ENCODE peak calls at places on chromosomes 2 and 18, in seven cellular contexts. C is heart left ventricle; L is A549; H is stomach; E is naive thymus-derived CD4-positive, alpha-beta T cell; P is Panc1; Z is tibial artery. X is an unnamed sample.

GRCh38 chr2:241658296-241658695 is 20.8 kb downstream of the ATG4B start:
- DNase-seq in L (no peak), H (no peak), E (no peak), Z (no peak), P (no peak), C (no peak), X (no peak)

GRCh38 chr2:189421644-189422043 is 19.6 kb upstream of the WDR75 start:
- DNase-seq in Z (no peak), L (peak; percentile 33), P (no peak), H (no peak), C (no peak), E (no peak), X (peak; percentile 8)

GRCh38 chr2:45028276-45028675 is 19.0 kb upstream of the SIX2 start:
- DNase-seq in Z (no peak), P (no peak), E (no peak), L (peak; percentile 32), H (no peak), C (no peak), X (no peak)

GRCh38 chr2:191974676-191975075 is 127.8 kb upstream of the CAVIN2 start:
- DNase-seq in C (no peak), Z (no peak), H (no peak), L (no peak), P (no peak), E (no peak), X (no peak)

GRCh38 chr2:200735061-200735460 is 76.6 kb upstream of the BZW1 start:
- DNase-seq in Z (no peak), E (no peak), H (no peak), L (no peak), C (no peak), P (no peak), X (no peak)

GRCh38 chr2:10770956-10771750 is 41.4 kb downstream of the PDIA6 start:
- DNase-seq in E (no peak), L (no peak), P (no peak), C (no peak), Z (no peak), H (no peak), X (no peak)

GRCh38 chr2:159454185-159454584 is 162.2 kb downstream of the BAZ2B start:
- DNase-seq in Z (no peak), L (peak; percentile 39), P (peak; percentile 30), E (no peak), H (no peak), C (no peak), X (no peak)

GRCh38 chr2:106159867-106160785 is 34.0 kb downstream of the UXS1 start:
- DNase-seq in Z (no peak), E (peak; percentile 46), P (no peak), L (no peak), H (no peak), C (no peak), X (no peak)

GRCh38 chr2:191318037-191318728 is 73.0 kb downstream of the MYO1B start:
- DNase-seq in C (peak; percentile 47), L (no peak), H (no peak), P (no peak), Z (no peak), E (no peak), X (peak; percentile 32)

GRCh38 chr2:202723746-202724145 is 89.0 kb downstream of the FAM117B start:
- DNase-seq in Z (no peak), P (no peak), E (no peak), H (no peak), C (no peak), L (no peak), X (no peak)

GRCh38 chr2:218963597-218963996 is 4.1 kb downstream of the CDK5R2 start:
- DNase-seq in P (no peak), H (no peak), L (no peak), E (no peak), C (no peak), Z (no peak), X (no peak)

GRCh38 chr18:75230210-75231052 is 19.8 kb downstream of the TSHZ1 start:
- DNase-seq in C (no peak), P (no peak), E (no peak), Z (no peak), H (no peak), L (no peak), X (no peak)

GRCh38 chr2:67221266-67221665 is 175.9 kb upstream of the ETAA1 start:
- DNase-seq in E (no peak), L (no peak), Z (no peak), H (no peak), C (no peak), P (no peak), X (no peak)

GRCh38 chr2:147352775-147353381 is 492.0 kb upstream of the ACVR2A start:
- DNase-seq in P (no peak), Z (no peak), H (no peak), L (no peak), E (no peak), C (no peak), X (no peak)

GRCh38 chr2:145984541-145984940 is 1464.6 kb upstream of the ZEB2 start:
- DNase-seq in Z (no peak), P (no peak), L (peak; percentile 52), C (no peak), H (no peak), E (no peak), X (no peak)

GRCh38 chr18:75624836-75625235 is 197.3 kb upstream of the SMIM21 start:
- DNase-seq in C (no peak), E (no peak), Z (no peak), P (no peak), L (no peak), H (no peak), X (no peak)

GRCh38 chr2:156338578-156338977 is 6.1 kb upstream of the NR4A2 start:
- DNase-seq in L (peak; percentile 51), Z (no peak), P (no peak), H (no peak), C (no peak), E (no peak), X (no peak)

GRCh38 chr2:47655563-47655880 is 127.4 kb upstream of the MSH6 start:
- DNase-seq in C (no peak), P (no peak), L (no peak), Z (no peak), H (no peak), E (no peak), X (no peak)

DNA sequence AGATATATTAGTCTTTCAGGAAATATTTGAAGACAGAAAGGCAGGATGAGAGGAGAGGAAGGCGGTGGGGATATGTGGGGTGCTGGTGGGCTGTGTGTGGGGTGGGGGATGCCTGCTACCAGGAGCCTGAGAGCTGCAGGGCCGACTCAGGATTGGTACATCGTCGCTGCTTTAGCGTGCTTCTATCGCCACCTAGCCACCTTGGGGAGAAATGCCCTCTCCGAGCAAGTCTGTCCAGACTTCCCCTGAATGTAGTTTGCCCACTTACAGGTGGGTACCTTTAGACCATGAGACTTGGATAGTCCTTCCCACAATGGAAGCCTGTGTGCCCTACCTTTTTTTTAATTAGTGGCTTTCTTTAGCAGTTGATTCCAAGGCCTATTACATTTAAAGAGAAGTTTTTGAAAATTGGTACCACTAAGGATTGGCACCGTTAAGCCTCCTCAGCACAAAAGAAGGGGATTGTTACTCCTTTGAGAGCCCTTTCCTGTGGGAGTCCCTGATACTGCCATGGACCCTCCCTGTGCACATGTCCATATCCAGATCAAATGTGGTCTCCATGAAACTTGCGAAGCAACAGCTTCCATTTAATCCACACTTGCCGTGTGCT is 114.1 kb upstream of the NDUFV2 start:
- DNase-seq in L (peak; percentile 65), H (peak; percentile 59), E (peak; percentile 29), P (peak; percentile 35), Z (peak; percentile 38), C (peak; percentile 43), X (peak; percentile 53)
- H3K4me1 ChIP-seq in L (peaks cover 13% of the 10 kb centered on the region), H (peaks cover 4% of the 10 kb centered on the region), E (no peaks in the 10 kb centered on the region), P (no peaks in the 10 kb centered on the region), Z (no peaks in the 10 kb centered on the region), C (no peaks in the 10 kb centered on the region), X (no peaks in the 10 kb centered on the region)

DNA sequence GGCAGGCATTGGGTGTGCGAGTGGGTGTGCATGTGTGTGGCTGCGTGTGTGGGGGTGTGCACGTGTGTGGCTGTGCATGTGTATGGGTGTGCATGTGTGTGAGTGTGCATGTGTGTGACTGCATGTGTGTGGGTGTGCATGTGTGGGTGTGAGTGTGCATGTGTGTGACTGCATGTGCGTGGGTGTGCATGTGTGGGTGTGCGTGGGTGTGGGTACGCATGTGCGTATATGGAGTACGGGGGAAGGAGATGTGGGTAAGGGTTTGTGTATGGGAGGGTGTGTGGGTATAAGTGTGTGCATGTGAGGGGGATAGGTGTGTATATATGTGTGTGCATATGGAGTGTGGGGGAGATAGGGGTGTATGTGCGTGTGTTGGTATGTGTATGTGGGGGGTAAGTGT is 136.4 kb downstream of the FAM210A start:
- DNase-seq in P (no peak), E (no peak), Z (no peak), L (no peak), C (no peak), H (no peak), X (no peak)
- H3K4me1 ChIP-seq in P (no peaks in the 10 kb centered on the region), E (no peaks in the 10 kb centered on the region), Z (no peaks in the 10 kb centered on the region), L (no peaks in the 10 kb centered on the region), C (peaks cover 10% of the 10 kb centered on the region), H (peaks cover 9% of the 10 kb centered on the region), X (peaks cover 3% of the 10 kb centered on the region)

GRCh38 chr18:48944634-48945033 is 6.1 kb downstream of the SMAD7 start:
- DNase-seq in C (no peak), Z (no peak), P (no peak), E (no peak), L (no peak), H (no peak), X (peak; percentile 44)
- H3K4me1 ChIP-seq in C (peaks cover 78% of the 10 kb centered on the region), Z (no peaks in the 10 kb centered on the region), P (peaks cover 66% of the 10 kb centered on the region), E (peaks cover 81% of the 10 kb centered on the region), L (peaks cover 67% of the 10 kb centered on the region), H (peaks cover 92% of the 10 kb centered on the region), X (peaks cover 84% of the 10 kb centered on the region)

DNA sequence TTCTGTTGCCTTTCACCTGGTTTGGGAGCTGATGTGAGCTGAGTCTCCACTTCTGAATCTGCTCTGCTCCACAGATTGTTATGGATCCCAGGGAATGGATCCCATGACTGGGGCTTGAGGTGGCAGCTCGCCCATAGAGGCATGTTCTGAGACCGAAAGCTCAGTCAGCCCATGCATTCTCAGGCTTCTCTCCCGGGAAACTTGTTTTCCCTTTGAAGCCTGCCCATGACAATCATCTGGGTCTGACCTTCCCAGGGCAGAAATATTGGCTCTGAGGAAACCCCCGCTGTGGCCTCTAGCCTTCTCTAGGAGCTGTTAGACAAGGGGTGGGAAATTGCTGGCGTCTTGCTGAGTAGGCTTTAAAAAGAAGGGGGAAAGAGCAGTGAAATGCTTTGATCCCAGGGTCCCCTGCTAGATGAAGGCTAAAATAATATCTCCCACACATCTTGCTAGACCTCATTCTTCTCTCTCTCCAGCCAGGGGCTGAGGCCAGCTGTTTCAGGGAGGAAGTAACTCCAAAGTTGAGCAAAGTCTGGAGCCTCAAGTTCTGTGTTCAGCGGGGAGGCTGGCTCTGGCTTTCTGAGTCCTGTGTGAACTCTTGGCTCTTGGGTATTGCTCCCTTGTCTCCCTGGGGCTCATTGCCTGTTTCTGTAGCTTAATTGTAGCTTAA is 2.0 kb downstream of the VAMP8 start:
- DNase-seq in H (no peak), L (no peak), C (peak; percentile 66), P (no peak), E (no peak), Z (peak; percentile 68), X (no peak)
- H3K4me1 ChIP-seq in H (peaks cover 58% of the 10 kb centered on the region), L (peaks cover 7% of the 10 kb centered on the region), C (peaks cover 30% of the 10 kb centered on the region), P (peaks cover 32% of the 10 kb centered on the region), E (peaks cover 19% of the 10 kb centered on the region), Z (no peaks in the 10 kb centered on the region), X (peaks cover 21% of the 10 kb centered on the region)

GRCh38 chr2:239209806-239210205 is 191.0 kb downstream of the HDAC4 start:
- DNase-seq in P (no peak), Z (no peak), E (no peak), L (no peak), H (no peak), C (peak; percentile 18), X (no peak)
- H3K4me1 ChIP-seq in P (no peaks in the 10 kb centered on the region), Z (no peaks in the 10 kb centered on the region), E (no peaks in the 10 kb centered on the region), L (peaks cover 7% of the 10 kb centered on the region), H (peaks cover 64% of the 10 kb centered on the region), C (peaks cover 26% of the 10 kb centered on the region), X (peaks cover 10% of the 10 kb centered on the region)